ENCODE peak calls at places on chromosome 3, in ten cellular contexts. C, I, H, A, D, R, F, X, O and P are unnamed samples. For H3K4me1, H3K9me3 and H3K27me3, the result is how much of the 10 kb centered on the place peaks cover.

GRCh38 chr3:98705212-98705611 is 57.9 kb upstream of the ST3GAL6 start:
- DNase-seq in C (no peak), I (no peak), H (no peak), A (no peak), D (no peak), R (no peak), F (no peak), X (no peak), O (no peak), P (no peak)

GRCh38 chr3:178930116-178930515 is 141.5 kb downstream of the ZMAT3 start:
- DNase-seq in C (no peak), I (no peak), H (no peak), A (no peak), D (no peak), R (no peak), F (no peak), X (no peak), O (no peak), P (no peak)

GRCh38 chr3:129060276-129061076 is at the start of gene GP9:
- DNase-seq in C (no peak), I (no peak), H (no peak), A (no peak), D (no peak), R (no peak), F (peak), X (peak), O (no peak), P (no peak)

GRCh38 chr3:172153335-172153861 is 114.0 kb downstream of the FNDC3B start:
- DNase-seq in C (peak), I (peak), H (peak), A (peak), D (no peak), R (peak), F (peak), X (peak), O (no peak), P (no peak)

GRCh38 chr3:171557173-171557572 is 97.0 kb upstream of the TNIK start:
- DNase-seq in C (no peak), I (no peak), H (no peak), A (no peak), D (no peak), R (no peak), F (no peak), X (no peak), O (no peak), P (no peak)

GRCh38 chr3:59425942-59426341 is 376.1 kb upstream of the CFAP20DC start:
- DNase-seq in C (no peak), I (no peak), H (no peak), A (no peak), D (no peak), R (no peak), F (no peak), X (no peak), O (no peak), P (no peak)

GRCh38 chr3:82581350-82581749 is 819.9 kb upstream of the GBE1 start:
- DNase-seq in C (no peak), I (no peak), H (no peak), A (no peak), D (no peak), R (no peak), F (no peak), X (no peak), O (no peak), P (no peak)

GRCh38 chr3:72338082-72338941 is 509.9 kb downstream of the SHQ1 start:
- DNase-seq in C (peak), I (no peak), H (no peak), A (no peak), D (no peak), R (no peak), F (peak), X (no peak), O (no peak), P (no peak)

GRCh38 chr3:27360113-27361078 is 8.8 kb downstream of the NEK10 start:
- DNase-seq in C (peak), I (no peak), H (no peak), A (no peak), D (no peak), R (peak), F (no peak), X (no peak), O (no peak), P (peak)

GRCh38 chr3:27681249-27681748 is 40.8 kb downstream of the EOMES start:
- DNase-seq in C (peak), I (peak), H (peak), A (no peak), D (peak), R (peak), F (no peak), X (no peak), O (peak), P (peak)

GRCh38 chr3:147521646-147522045 is 112.5 kb downstream of the ZIC1 start:
- DNase-seq in C (peak), I (no peak), H (no peak), A (no peak), D (no peak), R (no peak), F (no peak), X (no peak), O (no peak), P (no peak)

GRCh38 chr3:17686613-17687012 is 55.8 kb downstream of the TBC1D5 start:
- DNase-seq in C (no peak), I (peak), H (peak), A (no peak), D (peak), R (no peak), F (no peak), X (no peak), O (no peak), P (no peak)

GRCh38 chr3:24506966-24507775 is 12.5 kb upstream of the THRB start:
- DNase-seq in C (no peak), I (no peak), H (no peak), A (no peak), D (no peak), R (peak), F (no peak), X (no peak), O (no peak), P (no peak)

GRCh38 chr3:24510030-24510648 is 15.5 kb upstream of the THRB start:
- DNase-seq in C (no peak), I (peak), H (no peak), A (no peak), D (no peak), R (peak), F (no peak), X (no peak), O (no peak), P (no peak)

GRCh38 chr3:24505678-24506560 is 11.3 kb upstream of the THRB start:
- DNase-seq in C (no peak), I (peak), H (no peak), A (no peak), D (no peak), R (peak), F (no peak), X (no peak), O (no peak), P (no peak)

GRCh38 chr3:24508423-24508839 is 13.8 kb upstream of the THRB start:
- DNase-seq in C (peak), I (no peak), H (no peak), A (no peak), D (no peak), R (no peak), F (no peak), X (no peak), O (no peak), P (no peak)

DNA sequence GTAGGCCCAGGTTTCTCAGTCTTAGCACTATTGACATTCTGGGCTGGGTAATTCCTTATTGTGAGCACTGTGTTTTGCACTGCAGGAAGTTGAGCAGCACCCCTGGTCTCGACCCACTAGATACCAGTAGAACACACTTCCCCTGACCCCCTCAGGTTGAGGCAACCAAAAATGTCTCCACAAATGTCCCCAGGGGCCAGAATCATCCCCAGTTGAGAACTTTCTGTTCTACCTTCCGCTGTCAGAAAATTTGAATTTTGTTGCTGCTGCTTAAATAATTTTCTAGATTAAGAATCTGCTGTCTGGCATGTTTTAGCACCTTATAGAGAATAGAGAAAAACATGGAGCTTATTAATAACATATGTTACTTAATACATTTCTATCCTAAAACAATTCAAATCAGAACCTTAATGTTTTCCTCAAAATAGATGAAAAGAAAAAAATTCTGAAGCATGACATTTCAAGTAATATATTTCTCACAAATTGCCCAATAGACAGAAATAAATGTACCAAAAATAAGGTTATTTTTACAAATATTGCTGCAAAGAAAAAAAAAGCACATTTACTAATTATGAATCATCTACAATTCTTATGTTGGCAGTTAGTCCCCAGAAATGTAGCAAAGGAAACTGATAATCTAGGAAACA is 13.2 kb upstream of the THRB start:
- DNase-seq in C (no peak), I (no peak), H (no peak), A (no peak), D (no peak), R (no peak), F (no peak), X (no peak), O (no peak), P (no peak)
- H3K4me1 ChIP-seq in C (under half), I (under half), H (under half), A (under half), D (under half), R (under half), F (under half), X (under half), O (under half), P (under half)

DNA sequence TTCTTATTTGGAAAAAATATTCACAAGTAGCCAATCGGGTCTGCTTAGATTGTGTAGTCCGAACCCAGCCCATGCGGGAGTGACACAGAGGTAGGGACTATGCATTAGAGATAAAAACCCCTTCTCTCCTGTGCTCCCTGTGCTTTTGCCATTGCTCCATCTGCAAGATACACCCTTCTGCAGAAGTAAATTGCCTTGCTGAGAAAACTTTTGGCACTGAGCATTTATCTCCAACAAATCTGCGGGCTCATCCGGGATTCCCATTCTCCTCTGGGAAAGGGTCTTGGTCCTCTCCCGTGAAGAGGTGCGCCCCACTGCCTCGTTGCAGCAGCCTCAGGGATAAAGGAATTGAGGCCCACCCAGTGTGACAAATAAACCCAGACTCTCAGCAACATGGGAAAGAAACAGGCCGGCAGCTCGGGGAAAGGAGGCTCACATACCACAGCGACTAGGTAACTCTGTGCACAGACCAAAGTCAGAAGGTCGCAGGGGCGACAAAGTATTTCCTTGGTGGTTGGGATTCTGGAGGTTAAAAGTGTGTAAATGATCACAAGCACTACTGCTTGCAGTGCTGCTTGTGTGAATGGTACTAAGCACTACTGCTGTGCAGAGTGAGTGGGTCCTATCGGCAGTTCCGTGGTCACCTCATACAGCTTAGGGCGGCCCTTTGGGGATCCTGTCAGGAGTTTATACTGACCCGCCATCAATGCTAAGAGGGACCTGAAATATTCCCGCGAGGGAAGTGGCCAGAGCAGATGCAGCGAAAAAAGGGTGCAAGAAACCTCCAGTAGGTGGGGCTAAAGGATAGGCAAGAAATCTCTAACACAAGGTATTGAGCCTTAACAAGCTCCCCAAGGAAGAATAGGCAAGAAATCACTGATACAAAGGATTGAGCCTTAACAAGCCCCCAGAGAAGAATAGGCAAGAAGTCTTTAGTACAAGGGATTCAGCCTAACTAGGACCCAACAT is 54.3 kb downstream of the GSK3B start:
- DNase-seq in C (peak), I (peak), H (peak), A (no peak), D (peak), R (no peak), F (no peak), X (no peak), O (no peak), P (no peak)
- H3K9me3 ChIP-seq in C (under half), I (under half), H (under half), A (under half), D (under half), R (under half), F (under half), X (under half), O (half or more), P (under half)

GRCh38 chr3:161371441-161372320 is at the start of gene SPTSSB:
- DNase-seq in C (no peak), I (peak), H (peak), A (peak), D (peak), R (peak), F (peak), X (peak), O (peak), P (peak)
- H3K27me3 ChIP-seq in C (under half), I (under half), H (under half), A (half or more), D (under half), R (under half), F (under half), X (under half), O (half or more), P (under half)

GRCh38 chr3:55649554-55649953 is 162.4 kb upstream of the WNT5A start:
- DNase-seq in C (no peak), I (no peak), H (no peak), A (no peak), D (no peak), R (no peak), F (no peak), X (no peak), O (no peak), P (no peak)
- H3K4me1 ChIP-seq in C (under half), I (under half), H (under half), A (under half), D (under half), R (under half), F (under half), X (under half), O (under half), P (under half)

GRCh38 chr3:5710718-5711117 is 523.2 kb downstream of the EDEM1 start:
- DNase-seq in C (no peak), I (no peak), H (no peak), A (no peak), D (no peak), R (no peak), F (no peak), X (no peak), O (no peak), P (no peak)
- H3K9me3 ChIP-seq in C (under half), I (under half), H (under half), A (under half), D (under half), R (under half), F (under half), X (under half), O (under half), P (under half)

DNA sequence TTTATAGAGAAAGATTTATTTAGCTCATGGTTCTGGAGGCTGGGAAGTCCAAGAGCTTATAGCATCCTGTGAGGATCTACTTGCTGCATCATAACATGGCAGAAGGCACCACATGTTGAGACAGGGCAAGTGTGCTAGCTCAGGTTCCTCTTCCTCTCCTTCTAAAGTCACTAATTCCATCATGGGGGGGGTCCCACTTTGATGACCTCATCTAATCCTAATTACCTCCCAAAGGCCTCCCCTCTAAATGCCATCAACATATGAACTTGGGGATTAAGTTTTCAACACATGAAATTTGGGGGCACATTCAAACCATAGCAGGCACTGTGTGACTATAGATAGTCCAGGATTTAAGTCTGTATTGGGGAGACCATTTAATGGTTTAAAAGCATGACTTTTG is 297.1 kb upstream of the ROPN1 start:
- DNase-seq in C (no peak), I (no peak), H (no peak), A (no peak), D (no peak), R (no peak), F (no peak), X (no peak), O (no peak), P (no peak)
- H3K27me3 ChIP-seq in C (under half), I (under half), H (under half), A (under half), D (under half), R (under half), F (under half), X (under half), O (under half), P (under half)

GRCh38 chr3:39406368-39407258 is at the start of gene RPSA:
- DNase-seq in C (peak), I (peak), H (peak), A (peak), D (peak), R (peak), F (peak), X (peak), O (peak), P (peak)

GRCh38 chr3:39407773-39408492 is 1.4 kb downstream of the RPSA start:
- DNase-seq in C (no peak), I (no peak), H (no peak), A (no peak), D (no peak), R (no peak), F (no peak), X (no peak), O (no peak), P (no peak)

GRCh38 chr3:39407259-39407629 is 724 bp downstream of the RPSA start:
- DNase-seq in C (no peak), I (no peak), H (no peak), A (no peak), D (no peak), R (no peak), F (no peak), X (no peak), O (no peak), P (no peak)

GRCh38 chr3:39404943-39405686 is 1.4 kb upstream of the RPSA start:
- DNase-seq in C (no peak), I (no peak), H (no peak), A (no peak), D (no peak), R (no peak), F (no peak), X (no peak), O (no peak), P (peak)

DNA sequence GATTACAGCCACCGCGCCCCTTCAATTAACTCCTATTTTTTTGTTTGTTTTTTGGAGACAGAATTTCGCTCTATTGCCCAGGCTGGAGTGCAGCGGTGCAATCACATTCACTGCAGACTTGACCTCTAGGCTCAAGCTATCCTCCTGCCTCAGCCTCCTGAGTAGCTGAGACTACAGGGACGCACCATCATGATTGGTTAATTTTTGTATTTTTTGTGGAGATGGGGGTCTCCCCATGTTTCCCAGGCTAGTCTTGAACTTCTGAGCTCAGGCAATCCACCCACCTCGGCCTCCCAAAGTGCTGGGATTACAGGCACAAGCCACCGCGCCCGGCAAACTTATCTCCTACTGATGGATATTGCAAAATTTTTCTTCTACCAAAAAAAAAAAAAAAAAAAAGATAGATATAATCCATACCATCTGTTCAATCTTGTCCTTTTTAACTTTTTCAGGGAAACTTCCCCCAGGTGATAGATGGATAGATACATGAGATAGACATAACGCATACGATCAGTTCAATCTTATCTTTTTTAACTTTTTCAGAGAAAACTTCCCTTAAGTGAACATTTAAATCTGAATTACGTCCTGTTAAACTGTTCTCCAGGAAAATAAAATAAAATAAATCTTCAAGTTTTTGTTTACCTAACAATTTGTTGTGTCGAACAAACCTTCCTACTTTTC is 693 bp upstream of the RPSA start:
- DNase-seq in C (no peak), I (no peak), H (no peak), A (no peak), D (no peak), R (no peak), F (no peak), X (no peak), O (no peak), P (no peak)
- H3K4me1 ChIP-seq in C (under half), I (under half), H (under half), A (under half), D (under half), R (under half), F (under half), X (under half), O (under half), P (under half)

GRCh38 chr3:31659246-31659645 is 126.5 kb downstream of the STT3B start:
- DNase-seq in C (no peak), I (no peak), H (no peak), A (no peak), D (no peak), R (no peak), F (no peak), X (no peak), O (no peak), P (no peak)

GRCh38 chr3:31653464-31653863 is 120.7 kb downstream of the STT3B start:
- DNase-seq in C (no peak), I (no peak), H (no peak), A (no peak), D (no peak), R (no peak), F (no peak), X (no peak), O (no peak), P (no peak)

GRCh38 chr3:31652296-31652695 is 119.6 kb downstream of the STT3B start:
- DNase-seq in C (no peak), I (no peak), H (no peak), A (no peak), D (no peak), R (no peak), F (no peak), X (no peak), O (no peak), P (no peak)

GRCh38 chr3:31654998-31655397 is 122.3 kb downstream of the STT3B start:
- DNase-seq in C (no peak), I (no peak), H (no peak), A (no peak), D (no peak), R (no peak), F (no peak), X (no peak), O (no peak), P (no peak)
- H3K9me3 ChIP-seq in C (under half), I (under half), H (under half), A (half or more), D (under half), R (under half), F (half or more), X (half or more), O (under half), P (under half)

GRCh38 chr3:43120937-43121336 is 15.1 kb upstream of the POMGNT2 start:
- DNase-seq in C (no peak), I (no peak), H (no peak), A (no peak), D (no peak), R (no peak), F (no peak), X (no peak), O (no peak), P (no peak)
- H3K27me3 ChIP-seq in C (under half), I (under half), H (under half), A (under half), D (under half), R (under half), F (under half), X (under half), O (under half), P (under half)